ENCODE peak calls at places on chromosomes 4 and X, in five cellular contexts. I, W, U, Y and M are unnamed samples.

GRCh38 chr4:110669663-110670062 is 46.8 kb upstream of the PITX2 start:
- DNase-seq in U (no peak), W (peak), I (no peak), Y (no peak), M (no peak)

GRCh38 chr4:28007693-28008092 is 1147.1 kb downstream of the STIM2 start:
- DNase-seq in Y (no peak), W (no peak), U (no peak), I (no peak), M (no peak)

GRCh38 chr4:140309124-140309870 is 64.1 kb upstream of the SCOC start:
- DNase-seq in U (no peak), Y (no peak), W (peak), I (no peak), M (peak)

GRCh38 chr4:168409089-168409801 is 71.0 kb downstream of the DDX60L start:
- DNase-seq in U (no peak), I (no peak), Y (no peak), W (peak), M (no peak)

GRCh38 chr4:168636506-168637176 is 139.8 kb downstream of the PALLD start:
- DNase-seq in U (no peak), W (peak), Y (no peak), I (no peak), M (no peak)

GRCh38 chr4:10057023-10057395 is 35.7 kb upstream of the SLC2A9 start:
- DNase-seq in U (no peak), I (no peak), W (no peak), Y (no peak), M (no peak)

GRCh38 chr4:16707874-16708273 is 190.6 kb downstream of the LDB2 start:
- DNase-seq in W (peak), U (no peak), Y (no peak), I (no peak), M (no peak)

GRCh38 chr4:128863314-128864075 is 54.0 kb downstream of the JADE1 start:
- DNase-seq in W (peak), U (peak), Y (peak), I (peak), M (peak)

GRCh38 chr4:22551550-22551949 is 35.7 kb upstream of the ADGRA3 start:
- DNase-seq in U (no peak), I (no peak), W (no peak), Y (no peak), M (no peak)

GRCh38 chrX:101287402-101287801 is 3.7 kb downstream of the TAF7L start:
- DNase-seq in Y (no peak), U (peak), W (peak), I (no peak), M (peak)

GRCh38 chrX:113741744-113742143 is 842.1 kb upstream of the HTR2C start:
- DNase-seq in I (no peak), Y (no peak), U (peak), W (peak), M (peak)

GRCh38 chr4:113834302-113834701 is 72.8 kb upstream of the CAMK2D start:
- DNase-seq in U (no peak), Y (no peak), W (no peak), I (no peak), M (no peak)

GRCh38 chr4:7938513-7939376 is 916 bp downstream of the AFAP1 start:
- DNase-seq in I (peak), W (peak), Y (no peak), U (no peak), M (peak)

GRCh38 chrX:45712067-45712466 is 511.4 kb upstream of the DIPK2B start:
- DNase-seq in U (no peak), I (no peak), Y (no peak), W (no peak), M (no peak)

GRCh38 chr4:102503831-102504786 is 3.0 kb downstream of the NFKB1 start:
- DNase-seq in Y (no peak), I (no peak), W (no peak), U (no peak), M (no peak)

GRCh38 chr4:153111426-153112070 is 92.7 kb upstream of the TRIM2 start:
- DNase-seq in W (no peak), U (no peak), I (no peak), Y (no peak), M (no peak)

GRCh38 chrX:65985922-65986588 is 53.8 kb downstream of the VSIG4 start:
- DNase-seq in Y (no peak), I (no peak), W (peak), U (peak), M (peak)